ENCODE peak calls at places on chromosome 3, in four cellular contexts. One of them, this sample, is unnamed.

GRCh38 chr3:46566040-46566631 is at the start of gene LRRC2:
- ATAC-seq in CD8-positive, alpha-beta T cell: peak
- ATAC-seq in Right ventricle myocardium superior: peak
- ATAC-seq in right lobe of liver: peak
- ATAC-seq in this sample: peak

GRCh38 chr3:52246728-52247454 is 1.3 kb downstream of the PPM1M start:
- ATAC-seq in CD8-positive, alpha-beta T cell: no peak
- ATAC-seq in Right ventricle myocardium superior: peak
- ATAC-seq in right lobe of liver: peak
- ATAC-seq in this sample: no peak

GRCh38 chr3:193333229-193333628 is 45.3 kb downstream of the ATP13A5 start:
- ATAC-seq in CD8-positive, alpha-beta T cell: no peak
- ATAC-seq in Right ventricle myocardium superior: no peak
- ATAC-seq in right lobe of liver: no peak
- ATAC-seq in this sample: no peak

GRCh38 chr3:45145681-45146614 is at the start of gene CDCP1:
- ATAC-seq in CD8-positive, alpha-beta T cell: no peak
- ATAC-seq in Right ventricle myocardium superior: peak
- ATAC-seq in right lobe of liver: peak
- ATAC-seq in this sample: peak

GRCh38 chr3:83934208-83935150 is 1024.3 kb upstream of the CADM2 start:
- ATAC-seq in CD8-positive, alpha-beta T cell: no peak
- ATAC-seq in Right ventricle myocardium superior: no peak
- ATAC-seq in right lobe of liver: no peak
- ATAC-seq in this sample: peak

GRCh38 chr3:132661120-132661519 is 991 bp downstream of the UBA5 start:
- ATAC-seq in CD8-positive, alpha-beta T cell: no peak
- ATAC-seq in Right ventricle myocardium superior: no peak
- ATAC-seq in right lobe of liver: no peak
- ATAC-seq in this sample: no peak

GRCh38 chr3:23749589-23749988 is 56.2 kb upstream of the UBE2E1 start:
- ATAC-seq in CD8-positive, alpha-beta T cell: no peak
- ATAC-seq in Right ventricle myocardium superior: peak
- ATAC-seq in right lobe of liver: no peak
- ATAC-seq in this sample: no peak

GRCh38 chr3:61264281-61264680 is 13.0 kb upstream of the FHIT start:
- ATAC-seq in CD8-positive, alpha-beta T cell: no peak
- ATAC-seq in Right ventricle myocardium superior: no peak
- ATAC-seq in right lobe of liver: peak
- ATAC-seq in this sample: no peak

GRCh38 chr3:11764931-11765363 is 81.7 kb downstream of the TAMM41 start:
- ATAC-seq in CD8-positive, alpha-beta T cell: no peak
- ATAC-seq in Right ventricle myocardium superior: no peak
- ATAC-seq in right lobe of liver: no peak
- ATAC-seq in this sample: no peak

GRCh38 chr3:185824051-185824466 is 783 bp downstream of the IGF2BP2 start:
- ATAC-seq in CD8-positive, alpha-beta T cell: no peak
- ATAC-seq in Right ventricle myocardium superior: peak
- ATAC-seq in right lobe of liver: peak
- ATAC-seq in this sample: peak

GRCh38 chr3:172685331-172686214 is 25.3 kb downstream of the NCEH1 start:
- ATAC-seq in CD8-positive, alpha-beta T cell: no peak
- ATAC-seq in Right ventricle myocardium superior: no peak
- ATAC-seq in right lobe of liver: no peak
- ATAC-seq in this sample: peak

GRCh38 chr3:100067589-100067988 is 46.7 kb downstream of the FILIP1L start:
- ATAC-seq in CD8-positive, alpha-beta T cell: no peak
- ATAC-seq in Right ventricle myocardium superior: no peak
- ATAC-seq in right lobe of liver: no peak
- ATAC-seq in this sample: no peak

GRCh38 chr3:40745381-40746106 is 220.8 kb downstream of the ZNF621 start:
- ATAC-seq in CD8-positive, alpha-beta T cell: no peak
- ATAC-seq in Right ventricle myocardium superior: peak
- ATAC-seq in right lobe of liver: no peak
- ATAC-seq in this sample: no peak

GRCh38 chr3:179091113-179091512 is 19.5 kb upstream of the ZMAT3 start:
- ATAC-seq in CD8-positive, alpha-beta T cell: no peak
- ATAC-seq in Right ventricle myocardium superior: no peak
- ATAC-seq in right lobe of liver: no peak
- ATAC-seq in this sample: no peak

GRCh38 chr3:45975696-45976095 is 19.9 kb downstream of the FYCO1 start:
- ATAC-seq in CD8-positive, alpha-beta T cell: no peak
- ATAC-seq in Right ventricle myocardium superior: no peak
- ATAC-seq in right lobe of liver: no peak
- ATAC-seq in this sample: no peak